ENCODE peak calls at places on chromosomes 5 and 9, in eight cellular contexts. D is activated CD8-positive, alpha-beta memory T cell treated with anti-CD3 and anti-CD28 coated beads, Interleukin-2, amount 50 U/mL, for 4 hours; M is GM10248; L is naive thymus-derived CD8-positive, alpha-beta T cell; A is activated CD4-positive, alpha-beta T cell treated with anti-CD3 and anti-CD28 coated beads, Interleukin-2, amount 10 ng/mL, durations not matched to agents 7 days and 5 days; V is lower leg skin; J is epithelial cell of esophagus; P is activated CD4-positive, alpha-beta memory T cell treated with anti-CD3 and anti-CD28 coated beads, Interleukin-2, amount 10 ng/mL, durations not matched to agents 7 days and 5 days. E is an unnamed sample.

GRCh38 chr5:151164687-151165392 is 7.3 kb upstream of the ANXA6 start:
- DNase-seq in D (peak; percentile 84), M (peak; percentile 76), L (peak; percentile 84), A (peak; percentile 87), V (peak; percentile 94), J (peak; percentile 78), P (peak; percentile 86), E (peak; percentile 74)

GRCh38 chr5:17157916-17158529 is 59.4 kb upstream of the BASP1 start:
- DNase-seq in D (no peak), M (no peak), L (no peak), A (no peak), V (no peak), J (peak; percentile 96), P (no peak), E (no peak)

GRCh38 chr5:111942661-111943401 is 185.8 kb upstream of the NREP start:
- DNase-seq in D (no peak), M (no peak), L (no peak), A (no peak), V (no peak), J (peak; percentile 77), P (no peak), E (no peak)

GRCh38 chr5:180806351-180807011 is 3.9 kb upstream of the MGAT1 start:
- DNase-seq in D (peak; percentile 7), M (no peak), L (no peak), A (no peak), V (peak; percentile 84), J (no peak), P (no peak), E (no peak)

GRCh38 chr9:119963258-119963797 is 594.1 kb upstream of the BRINP1 start:
- DNase-seq in D (no peak), M (no peak), L (no peak), A (no peak), V (no peak), J (no peak), P (no peak), E (no peak)

GRCh38 chr5:22908129-22908528 is 55.0 kb upstream of the CDH12 start:
- DNase-seq in D (no peak), M (no peak), L (no peak), A (no peak), V (no peak), J (peak; percentile 74), P (no peak), E (no peak)

GRCh38 chr5:176532795-176533194 is 4.4 kb downstream of the RNF44 start:
- DNase-seq in D (no peak), M (no peak), L (no peak), A (no peak), V (no peak), J (no peak), P (no peak), E (no peak)

GRCh38 chr5:120454094-120454798 is 9.9 kb upstream of the PRR16 start:
- DNase-seq in D (no peak), M (no peak), L (no peak), A (no peak), V (no peak), J (peak; percentile 65), P (no peak), E (no peak)

GRCh38 chr5:179558912-179559279 is 8.5 kb downstream of the RUFY1 start:
- DNase-seq in D (no peak), M (no peak), L (no peak), A (peak; percentile 17), V (peak; percentile 82), J (peak; percentile 58), P (peak; percentile 19), E (no peak)

GRCh38 chr9:113645972-113646241 is 182.4 kb downstream of the RGS3 start:
- DNase-seq in D (no peak), M (no peak), L (no peak), A (no peak), V (peak; percentile 72), J (no peak), P (no peak), E (no peak)

GRCh38 chr9:88782931-88783451 is 208.3 kb upstream of the S1PR3 start:
- DNase-seq in D (no peak), M (no peak), L (no peak), A (no peak), V (no peak), J (peak; percentile 77), P (no peak), E (no peak)

GRCh38 chr5:65382582-65382981 is 99.1 kb downstream of the ADAMTS6 start:
- DNase-seq in D (no peak), M (no peak), L (no peak), A (no peak), V (no peak), J (peak; percentile 8), P (no peak), E (no peak)

GRCh38 chr9:136688274-136689107 is 1.2 kb upstream of the AGPAT2 start:
- DNase-seq in D (no peak), M (peak; percentile 73), L (no peak), A (no peak), V (no peak), J (no peak), P (no peak), E (no peak)